ENCODE peak calls at places on chromosomes 12 and 14, in six cellular contexts. N is heart left ventricle, C is endodermal cell, Z is AG04449, F is left lung, J is GM06990. O is an unnamed sample.

GRCh38 chr14:104723651-104724406 is at the start of gene ADSS1:
- DNase-seq in C (peak; percentile 92), J (peak; percentile 68), Z (no peak), F (peak; percentile 94), N (peak; percentile 83), O (no peak)

GRCh38 chr14:32711103-32711680 is 227.5 kb upstream of the NPAS3 start:
- DNase-seq in N (no peak), C (peak; percentile 63), F (no peak), J (no peak), Z (no peak), O (no peak)

GRCh38 chr12:39365364-39366001 is 77.4 kb downstream of the KIF21A start:
- DNase-seq in C (no peak), Z (no peak), N (no peak), F (no peak), J (no peak), O (no peak)

GRCh38 chr14:91046488-91047072 is 13.9 kb downstream of the RPS6KA5 start:
- DNase-seq in F (no peak), C (no peak), N (no peak), J (no peak), Z (no peak), O (no peak)

GRCh38 chr14:106802413-106803364 is 1276.3 kb downstream of the TMEM121 start:
- DNase-seq in C (peak; percentile 44), Z (no peak), N (no peak), F (peak; percentile 74), J (peak; percentile 19), O (no peak)

GRCh38 chr12:32155911-32156585 is 49.4 kb downstream of the BICD1 start:
- DNase-seq in C (peak; percentile 61), F (no peak), N (no peak), Z (no peak), J (no peak), O (no peak)

GRCh38 chr14:105865904-105866840 is 339.8 kb downstream of the TMEM121 start:
- DNase-seq in J (no peak), Z (no peak), N (peak; percentile 23), F (peak; percentile 74), C (peak; percentile 17), O (no peak)

GRCh38 chr12:27554003-27554402 is 30.0 kb downstream of the PPFIBP1 start:
- DNase-seq in Z (no peak), J (no peak), F (no peak), C (no peak), N (no peak), O (no peak)

GRCh38 chr14:35821546-35822411 is 4.4 kb upstream of the BRMS1L start:
- DNase-seq in N (no peak), J (no peak), F (no peak), Z (no peak), C (no peak), O (no peak)

GRCh38 chr14:30193791-30194407 is 266.3 kb upstream of the PRKD1 start:
- DNase-seq in F (no peak), J (no peak), C (no peak), Z (peak; percentile 84), N (no peak), O (peak; percentile 90)

GRCh38 chr12:121801601-121802484 is 2.0 kb upstream of the SETD1B start:
- DNase-seq in C (no peak), N (no peak), J (no peak), Z (no peak), F (no peak), O (no peak)

GRCh38 chr12:111907740-111908139 is 65.7 kb downstream of the MAPKAPK5 start:
- DNase-seq in Z (no peak), J (no peak), C (no peak), F (no peak), N (no peak), O (no peak)

GRCh38 chr14:104184911-104185499 is 46.6 kb downstream of the KIF26A start:
- DNase-seq in J (no peak), F (peak; percentile 77), N (peak; percentile 81), Z (no peak), C (no peak), O (no peak)

GRCh38 chr14:74585406-74586335 is 26.4 kb downstream of the LTBP2 start:
- DNase-seq in C (no peak), Z (no peak), N (peak; percentile 23), J (no peak), F (peak; percentile 73), O (no peak)

GRCh38 chr12:98870521-98870920 is 225.4 kb downstream of the APAF1 start:
- DNase-seq in C (peak; percentile 76), J (no peak), F (no peak), Z (no peak), N (no peak), O (no peak)

GRCh38 chr12:114671321-114671663 is 12.7 kb downstream of the TBX3 start:
- DNase-seq in F (no peak), J (no peak), Z (no peak), C (no peak), N (no peak), O (no peak)

GRCh38 chr12:114671664-114672476 is 12.1 kb downstream of the TBX3 start:
- DNase-seq in F (peak; percentile 78), J (no peak), Z (no peak), N (no peak), C (peak; percentile 88), O (no peak)

GRCh38 chr12:114668905-114669304 is 15.1 kb downstream of the TBX3 start:
- DNase-seq in F (no peak), N (no peak), Z (no peak), J (no peak), C (no peak), O (no peak)

GRCh38 chr12:114669501-114670256 is 14.3 kb downstream of the TBX3 start:
- DNase-seq in N (no peak), C (peak; percentile 75), F (no peak), J (no peak), Z (no peak), O (no peak)

DNA sequence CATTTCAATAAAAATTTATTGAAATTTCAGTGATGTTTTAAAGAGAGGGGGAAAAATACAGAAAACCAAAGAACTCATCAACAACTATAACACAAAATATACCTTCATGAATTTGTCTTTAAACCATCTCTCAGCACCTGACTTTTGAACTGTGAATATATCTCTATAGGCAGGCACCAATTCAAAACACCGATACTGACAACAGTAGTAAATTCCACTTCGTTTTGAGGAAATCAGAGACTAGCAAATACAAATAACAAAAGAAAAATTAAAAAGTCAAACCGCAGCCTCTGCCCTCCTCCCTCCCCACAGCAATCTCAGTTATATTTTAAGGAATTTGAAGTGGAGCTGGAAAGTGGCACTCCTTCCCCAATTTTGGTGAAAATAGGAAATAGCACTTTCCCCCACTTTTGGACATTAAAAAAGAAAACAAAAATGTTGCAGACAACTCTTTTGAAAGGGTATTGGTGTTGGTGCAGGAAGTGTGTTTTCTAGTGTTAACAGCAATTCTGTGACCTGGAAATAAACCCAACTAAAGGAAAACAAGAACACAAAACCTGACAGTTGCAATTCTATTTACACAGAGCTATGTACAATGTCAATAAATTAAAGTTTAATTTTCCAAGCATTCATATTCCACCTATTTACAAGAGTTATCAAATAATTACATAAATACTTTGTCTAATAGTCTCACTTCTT is 13.6 kb downstream of the TBX3 start:
- DNase-seq in C (no peak), N (no peak), Z (no peak), F (no peak), J (no peak), O (no peak)
- H3K4me3 ChIP-seq in C (no peak overlapping the region), N (no peak overlapping the region), Z (no peak overlapping the region), F (no peak overlapping the region), J (no peak overlapping the region), O (no peak overlapping the region)

GRCh38 chr12:49539406-49540228 is 787 bp downstream of the KCNH3 start:
- DNase-seq in J (no peak), F (peak; percentile 73), N (no peak), Z (no peak), C (peak; percentile 67), O (no peak)
- H3K4me3 ChIP-seq in J (no peak overlapping the region), F (no peak overlapping the region), N (no peak overlapping the region), Z (no peak overlapping the region), C (no peak overlapping the region), O (no peak overlapping the region)

DNA sequence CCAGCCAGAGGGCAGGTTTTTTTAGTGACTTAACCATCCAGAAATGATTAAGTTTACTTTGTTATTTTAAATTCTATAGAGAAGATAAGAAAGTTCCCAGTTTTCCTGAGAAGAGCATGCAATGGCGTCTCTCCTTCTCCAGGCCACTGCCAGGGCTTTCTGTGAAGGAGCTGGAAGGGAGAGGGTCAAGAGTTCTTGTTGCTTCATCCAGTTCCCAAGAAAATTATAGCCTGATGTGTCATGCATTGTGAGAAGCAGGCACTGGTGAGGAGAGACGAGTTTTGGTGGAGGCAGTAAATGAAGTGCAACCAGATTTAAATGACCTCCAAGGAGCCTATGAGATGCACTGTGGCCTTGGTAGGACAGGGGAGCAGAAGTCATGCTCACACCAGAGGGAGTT is 14.2 kb downstream of the ELK3 start:
- DNase-seq in Z (no peak), F (no peak), J (no peak), C (no peak), N (no peak), O (peak; percentile 79)
- H3K4me3 ChIP-seq in Z (no peak overlapping the region), F (no peak overlapping the region), J (no peak overlapping the region), C (no peak overlapping the region), N (no peak overlapping the region), O (no peak overlapping the region)

GRCh38 chr12:25324861-25325260 is 74.1 kb upstream of the KRAS start:
- DNase-seq in F (no peak), Z (no peak), J (no peak), N (no peak), C (no peak), O (no peak)
- H3K4me3 ChIP-seq in F (no peak overlapping the region), Z (no peak overlapping the region), J (no peak overlapping the region), N (no peak overlapping the region), C (no peak overlapping the region), O (no peak overlapping the region)

GRCh38 chr14:69755299-69755698 is 11.6 kb upstream of the SRSF5 start:
- DNase-seq in N (no peak), F (no peak), J (no peak), C (no peak), Z (no peak), O (no peak)
- H3K4me3 ChIP-seq in N (no peak overlapping the region), F (no peak overlapping the region), J (no peak overlapping the region), C (no peak overlapping the region), Z (no peak overlapping the region), O (no peak overlapping the region)

DNA sequence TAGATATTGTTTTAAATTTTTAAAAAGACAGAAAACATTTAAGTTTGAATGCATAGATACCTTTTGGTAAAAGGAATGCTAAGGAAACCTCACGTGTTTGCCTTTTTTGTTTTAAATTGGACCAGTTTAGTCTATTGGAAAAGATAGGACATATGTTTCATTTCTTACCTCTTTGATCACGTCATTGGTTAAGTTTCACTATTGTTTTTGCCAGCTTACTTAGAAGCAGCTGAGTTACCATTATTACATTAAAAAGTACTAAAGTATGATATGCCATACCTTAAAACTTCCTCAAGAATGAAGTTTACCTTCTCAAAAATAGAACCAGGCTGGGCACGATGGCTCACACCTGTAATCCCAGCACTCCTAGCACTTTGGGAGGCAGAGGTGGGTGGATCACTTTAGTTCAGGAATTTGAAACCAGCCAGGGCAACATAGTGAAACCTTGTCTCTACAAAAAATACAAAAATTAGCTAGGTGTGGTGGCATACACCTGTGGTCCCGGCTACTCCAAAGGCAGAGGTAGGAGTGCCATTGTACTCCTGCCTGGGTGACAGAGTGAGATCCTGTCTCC is 54.4 kb downstream of the SRGAP1 start:
- DNase-seq in Z (no peak), N (no peak), F (no peak), C (no peak), J (no peak), O (no peak)
- H3K4me3 ChIP-seq in Z (no peak overlapping the region), N (no peak overlapping the region), F (no peak overlapping the region), C (no peak overlapping the region), J (no peak overlapping the region), O (no peak overlapping the region)